ENCODE peak calls at places on chromosomes 5 and 9, in four cellular contexts. One of them, this sample, is unnamed.
A peak's percentile ranks its signal among the peaks of the same experiment; 100 is the strongest.

GRCh38 chr9:98520221-98520920 is 188.4 kb downstream of the GABBR2 start:
- DNase-seq in K562: no peak
- DNase-seq in HepG2: no peak
- DNase-seq in GM12878: no peak
- DNase-seq in this sample: no peak

GRCh38 chr5:1836891-1837880 is 36.0 kb downstream of the NDUFS6 start:
- DNase-seq in K562: no peak
- DNase-seq in HepG2: no peak
- DNase-seq in GM12878: no peak
- DNase-seq in this sample: no peak

GRCh38 chr5:5335708-5336211 is 86.7 kb upstream of the ICE1 start:
- DNase-seq in K562: no peak
- DNase-seq in HepG2: peak; percentile 70
- DNase-seq in GM12878: no peak
- DNase-seq in this sample: no peak

GRCh38 chr5:116922532-116922931 is 347.9 kb upstream of the SEMA6A start:
- DNase-seq in K562: no peak
- DNase-seq in HepG2: no peak
- DNase-seq in GM12878: peak; percentile 41
- DNase-seq in this sample: no peak

GRCh38 chr5:130231786-130232185 is 327.5 kb downstream of the CHSY3 start:
- DNase-seq in K562: no peak
- DNase-seq in HepG2: no peak
- DNase-seq in GM12878: no peak
- DNase-seq in this sample: no peak

GRCh38 chr5:172766287-172767104 is 4.5 kb downstream of the DUSP1 start:
- DNase-seq in K562: no peak
- DNase-seq in HepG2: peak; percentile 86
- DNase-seq in GM12878: no peak
- DNase-seq in this sample: no peak

GRCh38 chr9:16243798-16244197 is 626.7 kb downstream of the BNC2 start:
- DNase-seq in K562: no peak
- DNase-seq in HepG2: no peak
- DNase-seq in GM12878: no peak
- DNase-seq in this sample: no peak

GRCh38 chr9:116628706-116629105 is 58.4 kb upstream of the TRIM32 start:
- DNase-seq in K562: no peak
- DNase-seq in HepG2: no peak
- DNase-seq in GM12878: no peak
- DNase-seq in this sample: no peak

GRCh38 chr9:5388026-5388806 is 48.5 kb upstream of the RLN1 start:
- DNase-seq in K562: no peak
- DNase-seq in HepG2: no peak
- DNase-seq in GM12878: no peak
- DNase-seq in this sample: no peak

GRCh38 chr5:33854733-33855151 is 37.0 kb downstream of the ADAMTS12 start:
- DNase-seq in K562: no peak
- DNase-seq in HepG2: peak; percentile 55
- DNase-seq in GM12878: no peak
- DNase-seq in this sample: no peak

GRCh38 chr9:33765411-33765810 is 29.9 kb upstream of the PRSS3 start:
- DNase-seq in K562: no peak
- DNase-seq in HepG2: no peak
- DNase-seq in GM12878: no peak
- DNase-seq in this sample: no peak

GRCh38 chr9:133874061-133874638 is 118.0 kb downstream of the VAV2 start:
- DNase-seq in K562: no peak
- DNase-seq in HepG2: no peak
- DNase-seq in GM12878: no peak
- DNase-seq in this sample: peak; percentile 80

GRCh38 chr5:133079048-133079447 is 27.2 kb downstream of the HSPA4 start:
- DNase-seq in K562: no peak
- DNase-seq in HepG2: no peak
- DNase-seq in GM12878: no peak
- DNase-seq in this sample: no peak

GRCh38 chr5:139167952-139168720 is 30.0 kb downstream of the SIL1 start:
- DNase-seq in K562: no peak
- DNase-seq in HepG2: no peak
- DNase-seq in GM12878: no peak
- DNase-seq in this sample: peak; percentile 66

GRCh38 chr9:111158375-111158774 is 120.1 kb upstream of the LPAR1 start:
- DNase-seq in K562: no peak
- DNase-seq in HepG2: no peak
- DNase-seq in GM12878: no peak
- DNase-seq in this sample: peak; percentile 30

GRCh38 chr5:56328753-56329560 is 95.8 kb upstream of the ANKRD55 start:
- DNase-seq in K562: no peak
- DNase-seq in HepG2: peak; percentile 83
- DNase-seq in GM12878: peak; percentile 78
- DNase-seq in this sample: no peak

GRCh38 chr5:99104538-99105132 is 175.8 kb upstream of the CHD1 start:
- DNase-seq in K562: peak; percentile 25
- DNase-seq in HepG2: peak; percentile 13
- DNase-seq in GM12878: no peak
- DNase-seq in this sample: peak; percentile 31

GRCh38 chr5:134176523-134177196 is at the start of gene SKP1:
- DNase-seq in K562: peak; percentile 91
- DNase-seq in HepG2: peak; percentile 56
- DNase-seq in GM12878: peak; percentile 42
- DNase-seq in this sample: peak; percentile 94

GRCh38 chr5:134174841-134175839 is 1.6 kb downstream of the SKP1 start:
- DNase-seq in K562: peak; percentile 27
- DNase-seq in HepG2: peak; percentile 34
- DNase-seq in GM12878: no peak
- DNase-seq in this sample: peak; percentile 32

GRCh38 chr5:134175874-134176522 is 752 bp downstream of the SKP1 start:
- DNase-seq in K562: no peak
- DNase-seq in HepG2: no peak
- DNase-seq in GM12878: no peak
- DNase-seq in this sample: no peak

GRCh38 chr5:134171972-134172371 is 4.8 kb downstream of the SKP1 start:
- DNase-seq in K562: no peak
- DNase-seq in HepG2: no peak
- DNase-seq in GM12878: no peak
- DNase-seq in this sample: no peak

GRCh38 chr5:134177197-134178171 is 734 bp upstream of the SKP1 start:
- DNase-seq in K562: peak; percentile 79
- DNase-seq in HepG2: peak; percentile 68
- DNase-seq in GM12878: peak; percentile 26
- DNase-seq in this sample: peak; percentile 23
- TF ChIP-seq NFIC in K562: peak; percentile 13
- TF ChIP-seq NFIC in HepG2: no peak
- TF ChIP-seq NFIC in GM12878: no peak
- TF ChIP-seq NFIC in this sample: no peak

GRCh38 chr5:44242791-44243190 is 146.4 kb downstream of the FGF10 start:
- DNase-seq in K562: no peak
- DNase-seq in HepG2: no peak
- DNase-seq in GM12878: no peak
- DNase-seq in this sample: no peak
- TF ChIP-seq NFIC in K562: no peak
- TF ChIP-seq NFIC in HepG2: no peak
- TF ChIP-seq NFIC in GM12878: no peak
- TF ChIP-seq NFIC in this sample: no peak

GRCh38 chr5:10536931-10537579 is 26.8 kb upstream of the ANKRD33B start:
- DNase-seq in K562: peak; percentile 28
- DNase-seq in HepG2: no peak
- DNase-seq in GM12878: no peak
- DNase-seq in this sample: no peak
- TF ChIP-seq NFIC in K562: no peak
- TF ChIP-seq NFIC in HepG2: no peak
- TF ChIP-seq NFIC in GM12878: peak; percentile 5
- TF ChIP-seq NFIC in this sample: no peak

GRCh38 chr5:157648275-157648990 is 3.8 kb downstream of the SOX30 start:
- DNase-seq in K562: no peak
- DNase-seq in HepG2: no peak
- DNase-seq in GM12878: no peak
- DNase-seq in this sample: no peak
- TF ChIP-seq NFIC in K562: no peak
- TF ChIP-seq NFIC in HepG2: no peak
- TF ChIP-seq NFIC in GM12878: no peak
- TF ChIP-seq NFIC in this sample: no peak

DNA sequence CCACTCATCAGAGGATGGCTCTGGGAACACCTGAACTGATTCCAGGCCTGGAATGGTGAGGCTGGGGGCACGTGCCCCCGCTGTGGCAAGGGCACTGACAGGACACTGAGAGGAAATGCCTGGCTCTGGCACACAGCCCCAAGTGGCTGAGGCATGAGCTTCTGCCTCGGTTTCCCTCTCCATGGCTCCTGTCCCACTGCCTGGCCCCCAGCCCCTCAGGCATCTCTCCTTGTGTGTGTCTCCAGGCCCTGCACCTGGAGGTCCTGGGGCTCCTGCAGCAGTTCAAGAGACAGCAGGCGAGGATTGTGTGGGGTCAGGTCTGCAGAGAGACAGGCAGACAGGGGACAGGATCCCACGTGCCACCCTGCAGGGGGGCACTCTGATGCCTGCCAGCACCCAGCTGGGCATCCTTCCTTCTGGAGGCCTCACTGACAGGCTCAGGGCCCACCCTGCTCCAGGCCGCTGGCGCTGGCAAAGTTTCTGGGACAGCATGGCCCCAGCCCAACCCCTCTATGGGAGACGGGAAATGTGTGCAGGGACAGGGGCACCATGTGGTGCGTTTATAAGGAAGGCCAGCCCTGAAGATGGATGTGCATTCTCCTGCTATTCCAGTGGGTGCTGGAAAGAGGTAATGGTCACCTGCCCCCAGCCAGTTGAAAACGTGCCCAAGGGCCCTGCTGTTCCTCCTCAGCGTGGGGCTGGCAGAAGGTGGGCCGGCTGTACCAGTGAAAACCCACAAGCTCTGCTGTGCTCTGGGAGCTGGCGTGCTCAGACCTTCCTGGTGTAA is 66.0 kb downstream of the RASGEF1C start:
- DNase-seq in K562: no peak
- DNase-seq in HepG2: no peak
- DNase-seq in GM12878: no peak
- DNase-seq in this sample: no peak
- TF ChIP-seq NFIC in K562: no peak
- TF ChIP-seq NFIC in HepG2: no peak
- TF ChIP-seq NFIC in GM12878: no peak
- TF ChIP-seq NFIC in this sample: no peak

GRCh38 chr9:123795336-123795735 is 134.6 kb downstream of the DENND1A start:
- DNase-seq in K562: no peak
- DNase-seq in HepG2: no peak
- DNase-seq in GM12878: no peak
- DNase-seq in this sample: no peak
- TF ChIP-seq NFIC in K562: no peak
- TF ChIP-seq NFIC in HepG2: no peak
- TF ChIP-seq NFIC in GM12878: no peak
- TF ChIP-seq NFIC in this sample: no peak

DNA sequence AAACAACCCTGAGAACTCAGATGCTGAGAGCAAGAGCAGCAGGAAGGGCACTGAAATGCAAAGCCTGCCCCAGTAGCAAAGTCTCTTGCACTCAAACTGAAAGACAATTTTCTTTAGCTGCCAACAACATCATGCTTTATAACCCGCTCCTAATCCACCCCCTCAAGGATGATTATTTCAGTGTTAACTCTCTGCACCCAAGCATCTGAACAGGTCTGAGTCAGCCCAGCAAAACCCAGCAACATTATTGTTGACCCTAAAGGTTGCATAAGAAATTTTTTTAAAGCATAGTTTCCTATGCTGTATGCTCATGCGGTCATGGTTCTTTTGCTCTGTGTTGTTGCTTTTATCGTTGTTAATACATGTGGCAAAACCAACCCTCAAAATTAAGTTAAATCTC is 440.5 kb upstream of the MPDZ start:
- DNase-seq in K562: no peak
- DNase-seq in HepG2: no peak
- DNase-seq in GM12878: no peak
- DNase-seq in this sample: no peak
- TF ChIP-seq NFIC in K562: no peak
- TF ChIP-seq NFIC in HepG2: no peak
- TF ChIP-seq NFIC in GM12878: no peak
- TF ChIP-seq NFIC in this sample: no peak

GRCh38 chr9:28696960-28697359 is 1123.7 kb upstream of the C9orf72 start:
- DNase-seq in K562: no peak
- DNase-seq in HepG2: no peak
- DNase-seq in GM12878: no peak
- DNase-seq in this sample: peak; percentile 15

DNA sequence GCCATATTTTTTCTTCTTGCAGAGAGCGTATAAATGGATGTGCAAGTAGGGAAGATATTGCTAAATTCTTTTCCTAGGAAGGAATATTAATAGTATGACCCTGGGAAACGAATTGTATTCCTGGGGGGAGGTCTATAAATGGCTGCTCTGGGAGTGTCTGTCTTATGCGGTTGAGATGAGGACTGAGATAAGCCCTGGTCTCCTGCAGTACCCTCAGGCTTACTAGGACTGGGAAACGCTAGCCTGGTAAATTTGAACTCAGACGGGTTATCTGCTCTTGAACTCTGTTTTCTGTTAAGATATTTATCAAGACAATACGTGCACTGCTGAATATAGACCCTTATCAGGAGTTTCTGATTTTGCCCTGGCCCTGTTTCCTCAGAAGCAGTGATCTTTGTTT is 1126.4 kb upstream of the C9orf72 start:
- DNase-seq in K562: no peak
- DNase-seq in HepG2: no peak
- DNase-seq in GM12878: no peak
- DNase-seq in this sample: no peak
- TF ChIP-seq NFIC in K562: no peak
- TF ChIP-seq NFIC in HepG2: no peak
- TF ChIP-seq NFIC in GM12878: no peak
- TF ChIP-seq NFIC in this sample: no peak

GRCh38 chr5:24294324-24294723 is 350.5 kb downstream of the CDH10 start:
- DNase-seq in K562: no peak
- DNase-seq in HepG2: no peak
- DNase-seq in GM12878: no peak
- DNase-seq in this sample: no peak
- TF ChIP-seq NFIC in K562: no peak
- TF ChIP-seq NFIC in HepG2: no peak
- TF ChIP-seq NFIC in GM12878: no peak
- TF ChIP-seq NFIC in this sample: no peak

DNA sequence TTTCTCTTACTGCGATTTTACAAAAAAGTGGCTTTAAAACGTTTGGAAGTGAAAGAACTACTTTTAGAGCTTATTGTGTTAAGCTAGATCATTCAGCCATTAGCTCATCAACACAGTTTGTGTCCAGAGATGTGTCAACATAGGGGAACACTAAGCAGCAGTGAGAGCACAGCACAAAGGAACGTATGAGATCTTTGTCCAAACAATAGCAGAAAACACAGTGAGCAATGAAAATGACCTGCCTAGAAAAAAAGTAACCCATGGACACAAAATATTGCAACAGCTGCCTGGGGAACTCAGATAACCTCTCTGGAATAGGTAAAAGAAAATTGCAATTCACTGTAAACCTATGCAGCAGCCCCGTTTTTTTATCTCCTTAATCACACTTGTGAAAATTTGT is 372.5 kb downstream of the ARHGEF28 start:
- DNase-seq in K562: no peak
- DNase-seq in HepG2: peak; percentile 30
- DNase-seq in GM12878: no peak
- DNase-seq in this sample: no peak
- TF ChIP-seq NFIC in K562: no peak
- TF ChIP-seq NFIC in HepG2: no peak
- TF ChIP-seq NFIC in GM12878: no peak
- TF ChIP-seq NFIC in this sample: no peak

This sample was measured in SK-N-SH.